ENCODE peak calls at places on chromosome 9, in seven cellular contexts. H is nephron progenitor cell, U is GM20000, E is heart left ventricle, X is fibroblast of pulmonary artery, W is coronary artery, M is tibial artery. K is an unnamed sample.

GRCh38 chr9:137049544-137050449 is 3.8 kb upstream of the NPDC1 start:
- DNase-seq in U (peak), H (peak), M (no peak), E (no peak), W (no peak), X (peak), K (no peak)

GRCh38 chr9:14131353-14132088 is 182.4 kb downstream of the NFIB start:
- DNase-seq in X (no peak), W (no peak), M (no peak), H (no peak), E (no peak), U (no peak), K (no peak)

GRCh38 chr9:97615439-97616072 is 17.6 kb downstream of the TSTD2 start:
- DNase-seq in U (peak), W (no peak), X (peak), M (no peak), E (no peak), H (peak), K (peak)

GRCh38 chr9:99385814-99386279 is 163.8 kb downstream of the SEC61B start:
- DNase-seq in H (no peak), X (peak), W (no peak), E (peak), M (no peak), U (no peak), K (peak)

GRCh38 chr9:121860744-121861143 is 209.3 kb downstream of the DAB2IP start:
- DNase-seq in U (no peak), H (no peak), E (no peak), M (peak), X (peak), W (peak), K (peak)

GRCh38 chr9:77435688-77436087 is 212.4 kb downstream of the GNA14 start:
- DNase-seq in E (no peak), H (no peak), W (no peak), M (no peak), U (no peak), X (peak), K (no peak)

GRCh38 chr9:70947086-70947485 is 174.3 kb downstream of the TRPM3 start:
- DNase-seq in E (no peak), H (no peak), W (no peak), M (no peak), X (no peak), U (no peak), K (no peak)

GRCh38 chr9:98401140-98402025 is 145.9 kb upstream of the TBC1D2 start:
- DNase-seq in M (peak), H (no peak), X (peak), U (no peak), W (no peak), E (peak), K (no peak)

GRCh38 chr9:98317134-98317857 is 61.8 kb upstream of the TBC1D2 start:
- DNase-seq in U (no peak), W (no peak), X (no peak), E (no peak), H (no peak), M (no peak), K (no peak)

DNA sequence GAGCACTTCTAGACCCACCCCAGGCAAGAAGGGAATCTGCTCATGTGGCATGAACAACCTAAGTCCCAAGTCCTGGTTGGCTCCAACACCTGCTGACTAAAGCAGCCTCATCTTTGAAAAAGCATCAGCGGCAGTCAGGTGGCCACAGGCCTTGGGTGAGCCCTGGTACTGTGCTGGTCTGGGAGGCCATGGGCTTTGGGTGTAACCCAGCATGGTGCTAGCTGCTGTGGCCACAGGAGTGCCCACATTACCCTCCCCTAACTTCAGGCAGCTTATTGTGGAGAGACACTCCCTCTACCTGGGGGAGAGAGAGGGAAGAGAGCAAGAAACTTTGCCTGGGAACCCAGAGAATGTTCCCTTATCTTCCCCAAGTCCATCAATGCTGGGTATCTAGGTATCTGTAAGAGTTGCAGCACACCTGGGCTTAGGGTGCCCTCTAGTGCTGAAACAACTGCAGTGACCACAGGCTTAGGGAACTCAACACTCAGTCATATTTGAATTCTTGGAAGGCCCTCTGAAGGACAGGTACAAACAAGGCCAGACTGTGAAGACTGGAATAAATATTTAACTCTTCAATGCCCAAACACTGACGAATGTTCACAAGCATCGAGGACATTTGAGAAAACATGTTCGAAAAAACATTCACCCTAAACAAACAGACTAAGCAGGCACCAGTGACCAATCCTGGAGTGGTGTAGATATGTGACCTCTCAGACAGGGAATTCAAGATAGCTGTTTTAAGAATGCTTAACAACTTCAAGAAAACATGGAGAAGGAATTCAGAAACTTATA is 69.9 kb upstream of the OR2K2 start:
- DNase-seq in E (no peak), W (no peak), U (no peak), X (peak), H (no peak), M (no peak), K (no peak)
- TF ChIP-seq CTCF in E (no peak), W (no peak), U (peak), X (peak), H (peak), M (no peak), K (peak)

GRCh38 chr9:15422355-15423327 is at the start of gene SNAPC3:
- DNase-seq in X (peak), M (peak), E (peak), U (peak), H (peak), W (peak), K (peak)
- TF ChIP-seq CTCF in X (no peak), M (no peak), E (no peak), U (no peak), H (no peak), W (no peak), K (peak)

GRCh38 chr9:123338710-123339665 is 17.0 kb upstream of the CRB2 start:
- DNase-seq in U (peak), W (no peak), E (peak), M (no peak), X (peak), H (no peak), K (no peak)
- TF ChIP-seq CTCF in U (no peak), W (no peak), E (no peak), M (no peak), X (no peak), H (no peak), K (no peak)

GRCh38 chr9:693460-694390 is 147.8 kb upstream of the DMRT1 start:
- DNase-seq in E (peak), U (no peak), X (peak), M (peak), W (no peak), H (no peak), K (peak)
- TF ChIP-seq CTCF in E (no peak), U (no peak), X (no peak), M (peak), W (no peak), H (no peak), K (no peak)

GRCh38 chr9:128203842-128204551 is 818 bp downstream of the DNM1 start:
- DNase-seq in W (peak), H (peak), U (peak), E (no peak), X (no peak), M (no peak), K (no peak)
- TF ChIP-seq CTCF in W (no peak), H (no peak), U (no peak), E (no peak), X (no peak), M (no peak), K (no peak)

K was measured in osteocyte.